ENCODE peak calls at places on chromosomes 5 and 9, in five cellular contexts. M is naive B cell; X is endodermal cell; B is activated naive CD4-positive, alpha-beta T cell treated with anti-CD3 and anti-CD28 coated beads, Interleukin-2, amount 50 U/mL, for 16 hours; Z is lower leg skin. W is an unnamed sample.

GRCh38 chr5:169895876-169896275 is 84.4 kb downstream of the INSYN2B start:
- DNase-seq in M (no peak), X (no peak), B (no peak), Z (no peak), W (no peak)

GRCh38 chr9:4424891-4425290 is 65.4 kb upstream of the SLC1A1 start:
- DNase-seq in M (no peak), X (no peak), B (no peak), Z (no peak), W (no peak)

GRCh38 chr5:151872701-151873100 is 52.0 kb downstream of the GLRA1 start:
- DNase-seq in M (no peak), X (no peak), B (no peak), Z (no peak), W (no peak)

GRCh38 chr9:6901179-6901578 is 143.4 kb downstream of the KDM4C start:
- DNase-seq in M (no peak), X (peak; percentile 60), B (no peak), Z (no peak), W (no peak)

GRCh38 chr9:30943446-30944232 is 1440.8 kb upstream of the ACO1 start:
- DNase-seq in M (no peak), X (no peak), B (no peak), Z (no peak), W (peak; percentile 36)

GRCh38 chr5:153551537-153552079 is 61.1 kb downstream of the GRIA1 start:
- DNase-seq in M (no peak), X (peak; percentile 62), B (no peak), Z (no peak), W (no peak)

GRCh38 chr9:71975833-71976232 is 64.4 kb downstream of the C9orf85 start:
- DNase-seq in M (no peak), X (no peak), B (no peak), Z (no peak), W (no peak)

GRCh38 chr9:70165006-70165602 is 93.7 kb upstream of the SMC5 start:
- DNase-seq in M (no peak), X (no peak), B (no peak), Z (no peak), W (no peak)

GRCh38 chr5:73792687-73793320 is 166.8 kb downstream of the ARHGEF28 start:
- DNase-seq in M (peak; percentile 38), X (peak; percentile 94), B (peak; percentile 57), Z (peak; percentile 74), W (peak; percentile 61)

GRCh38 chr5:77751328-77752023 is 24.7 kb downstream of the TBCA start:
- DNase-seq in M (no peak), X (peak; percentile 53), B (no peak), Z (no peak), W (no peak)

GRCh38 chr9:88659126-88659525 is 124.1 kb downstream of the NXNL2 start:
- DNase-seq in M (no peak), X (no peak), B (no peak), Z (no peak), W (no peak)

GRCh38 chr9:81999806-82000205 is 11.2 kb downstream of the SPATA31D1 start:
- DNase-seq in M (no peak), X (no peak), B (no peak), Z (no peak), W (no peak)

GRCh38 chr5:10588779-10589447 is 25.0 kb downstream of the ANKRD33B start:
- DNase-seq in M (no peak), X (no peak), B (no peak), Z (no peak), W (no peak)

GRCh38 chr5:90037646-90038045 is 371.9 kb downstream of the CETN3 start:
- DNase-seq in M (no peak), X (no peak), B (no peak), Z (no peak), W (no peak)

GRCh38 chr9:127809562-127810377 is 7.1 kb downstream of the FPGS start:
- DNase-seq in M (no peak), X (peak; percentile 94), B (no peak), Z (no peak), W (no peak)

GRCh38 chr5:138755084-138755748 is 2.0 kb downstream of the CTNNA1 start:
- DNase-seq in M (no peak), X (no peak), B (no peak), Z (no peak), W (no peak)

GRCh38 chr5:41406424-41406823 is 104.0 kb downstream of the PLCXD3 start:
- DNase-seq in M (no peak), X (no peak), B (no peak), Z (no peak), W (no peak)

GRCh38 chr9:130988400-130988747 is 20.6 kb upstream of the LAMC3 start:
- DNase-seq in M (no peak), X (no peak), B (no peak), Z (no peak), W (no peak)

GRCh38 chr9:15211994-15212501 is 95.0 kb downstream of the TTC39B start:
- DNase-seq in M (no peak), X (no peak), B (no peak), Z (no peak), W (no peak)

GRCh38 chr5:35926389-35927051 is 11.9 kb downstream of the CAPSL start:
- DNase-seq in M (peak; percentile 48), X (peak; percentile 87), B (peak; percentile 60), Z (peak; percentile 46), W (no peak)

GRCh38 chr5:158599132-158599531 is 500.6 kb downstream of the EBF1 start:
- DNase-seq in M (peak; percentile 21), X (no peak), B (no peak), Z (no peak), W (no peak)

GRCh38 chr9:17422994-17423680 is 155.7 kb upstream of the SH3GL2 start:
- DNase-seq in M (no peak), X (no peak), B (no peak), Z (no peak), W (no peak)

GRCh38 chr9:96141666-96142065 is 160.3 kb downstream of the HSD17B3 start:
- DNase-seq in M (no peak), X (no peak), B (no peak), Z (no peak), W (no peak)

GRCh38 chr9:119868694-119869093 is 499.5 kb upstream of the BRINP1 start:
- DNase-seq in M (no peak), X (peak; percentile 53), B (no peak), Z (no peak), W (peak; percentile 76)

GRCh38 chr5:40365357-40366330 is 314.1 kb upstream of the PTGER4 start:
- DNase-seq in M (no peak), X (no peak), B (no peak), Z (no peak), W (no peak)

GRCh38 chr9:4657426-4658159 is 4.5 kb upstream of the PLPP6 start:
- DNase-seq in M (no peak), X (no peak), B (no peak), Z (no peak), W (no peak)